ENCODE peak calls at places on chromosomes 4 and X, in six cellular contexts. One of them, this sample, is unnamed.

GRCh38 chr4:1871471-1872021 is 353 bp downstream of the NSD2 start:
- DNase-seq in nucleus accumbens: no peak
- DNase-seq in OCI-M1: peak
- DNase-seq in EL: peak
- DNase-seq in naive thymus-derived CD8-positive, alpha-beta T cell: no peak
- DNase-seq in pancreas: peak
- DNase-seq in this sample: no peak

GRCh38 chr4:130468340-130468739 is 1372.4 kb downstream of the C4orf33 start:
- DNase-seq in nucleus accumbens: no peak
- DNase-seq in OCI-M1: no peak
- DNase-seq in EL: no peak
- DNase-seq in naive thymus-derived CD8-positive, alpha-beta T cell: no peak
- DNase-seq in pancreas: no peak
- DNase-seq in this sample: no peak

GRCh38 chr4:101670897-101671296 is 119.6 kb upstream of the BANK1 start:
- DNase-seq in naive thymus-derived CD8-positive, alpha-beta T cell: no peak
- DNase-seq in EL: no peak
- DNase-seq in nucleus accumbens: no peak
- DNase-seq in OCI-M1: no peak
- DNase-seq in pancreas: no peak
- DNase-seq in this sample: no peak

GRCh38 chr4:57018930-57019329 is 40.2 kb downstream of the POLR2B start:
- DNase-seq in naive thymus-derived CD8-positive, alpha-beta T cell: no peak
- DNase-seq in nucleus accumbens: no peak
- DNase-seq in EL: no peak
- DNase-seq in pancreas: no peak
- DNase-seq in OCI-M1: no peak
- DNase-seq in this sample: no peak

GRCh38 chr4:155679343-155679742 is 12.7 kb downstream of the GUCY1A1 start:
- DNase-seq in naive thymus-derived CD8-positive, alpha-beta T cell: no peak
- DNase-seq in OCI-M1: peak
- DNase-seq in nucleus accumbens: no peak
- DNase-seq in EL: no peak
- DNase-seq in pancreas: no peak
- DNase-seq in this sample: no peak

GRCh38 chr4:89397464-89397863 is 89.9 kb upstream of the GPRIN3 start:
- DNase-seq in EL: no peak
- DNase-seq in naive thymus-derived CD8-positive, alpha-beta T cell: no peak
- DNase-seq in nucleus accumbens: no peak
- DNase-seq in pancreas: no peak
- DNase-seq in OCI-M1: no peak
- DNase-seq in this sample: no peak

GRCh38 chrX:118348186-118348810 is 2.4 kb downstream of the WDR44 start:
- DNase-seq in OCI-M1: no peak
- DNase-seq in pancreas: no peak
- DNase-seq in naive thymus-derived CD8-positive, alpha-beta T cell: no peak
- DNase-seq in EL: no peak
- DNase-seq in nucleus accumbens: no peak
- DNase-seq in this sample: no peak

GRCh38 chr4:526971-527460 is 28.0 kb downstream of the PIGG start:
- DNase-seq in OCI-M1: no peak
- DNase-seq in EL: no peak
- DNase-seq in naive thymus-derived CD8-positive, alpha-beta T cell: no peak
- DNase-seq in nucleus accumbens: no peak
- DNase-seq in pancreas: no peak
- DNase-seq in this sample: no peak

GRCh38 chrX:97854071-97854470 is 970.4 kb downstream of the RPA4 start:
- DNase-seq in pancreas: no peak
- DNase-seq in naive thymus-derived CD8-positive, alpha-beta T cell: no peak
- DNase-seq in EL: no peak
- DNase-seq in OCI-M1: no peak
- DNase-seq in nucleus accumbens: no peak
- DNase-seq in this sample: no peak

GRCh38 chrX:1119275-1119674 is 93.2 kb downstream of the CRLF2 start:
- DNase-seq in pancreas: no peak
- DNase-seq in nucleus accumbens: no peak
- DNase-seq in EL: no peak
- DNase-seq in OCI-M1: no peak
- DNase-seq in naive thymus-derived CD8-positive, alpha-beta T cell: no peak
- DNase-seq in this sample: no peak

GRCh38 chr4:25051534-25051933 is 20.8 kb upstream of the LGI2 start:
- DNase-seq in OCI-M1: peak
- DNase-seq in EL: peak
- DNase-seq in naive thymus-derived CD8-positive, alpha-beta T cell: no peak
- DNase-seq in pancreas: no peak
- DNase-seq in nucleus accumbens: no peak
- DNase-seq in this sample: no peak

GRCh38 chrX:66579219-66579618 is 59.7 kb downstream of the EDA2R start:
- DNase-seq in EL: no peak
- DNase-seq in naive thymus-derived CD8-positive, alpha-beta T cell: no peak
- DNase-seq in nucleus accumbens: no peak
- DNase-seq in OCI-M1: no peak
- DNase-seq in pancreas: no peak
- DNase-seq in this sample: no peak

GRCh38 chr4:98473046-98473445 is 185.4 kb downstream of the TSPAN5 start:
- DNase-seq in EL: no peak
- DNase-seq in OCI-M1: no peak
- DNase-seq in naive thymus-derived CD8-positive, alpha-beta T cell: no peak
- DNase-seq in nucleus accumbens: no peak
- DNase-seq in pancreas: no peak
- DNase-seq in this sample: no peak

GRCh38 chr4:26020083-26020668 is 106.2 kb downstream of the SMIM20 start:
- DNase-seq in pancreas: no peak
- DNase-seq in EL: peak
- DNase-seq in naive thymus-derived CD8-positive, alpha-beta T cell: no peak
- DNase-seq in nucleus accumbens: no peak
- DNase-seq in OCI-M1: peak
- DNase-seq in this sample: no peak

GRCh38 chrX:9293903-9294302 is 171.0 kb upstream of the TBL1X start:
- DNase-seq in naive thymus-derived CD8-positive, alpha-beta T cell: no peak
- DNase-seq in nucleus accumbens: no peak
- DNase-seq in pancreas: no peak
- DNase-seq in OCI-M1: no peak
- DNase-seq in EL: no peak
- DNase-seq in this sample: no peak

GRCh38 chr4:16677545-16677944 is 220.9 kb downstream of the LDB2 start:
- DNase-seq in nucleus accumbens: no peak
- DNase-seq in EL: no peak
- DNase-seq in pancreas: no peak
- DNase-seq in naive thymus-derived CD8-positive, alpha-beta T cell: no peak
- DNase-seq in OCI-M1: no peak
- DNase-seq in this sample: no peak

GRCh38 chr4:152308925-152309324 is 227.0 kb downstream of the FBXW7 start:
- DNase-seq in pancreas: no peak
- DNase-seq in nucleus accumbens: no peak
- DNase-seq in OCI-M1: no peak
- DNase-seq in EL: no peak
- DNase-seq in naive thymus-derived CD8-positive, alpha-beta T cell: no peak
- DNase-seq in this sample: no peak

GRCh38 chr4:8774071-8774470 is 97.6 kb downstream of the HMX1 start:
- DNase-seq in pancreas: peak
- DNase-seq in naive thymus-derived CD8-positive, alpha-beta T cell: no peak
- DNase-seq in EL: no peak
- DNase-seq in nucleus accumbens: no peak
- DNase-seq in OCI-M1: no peak
- DNase-seq in this sample: no peak

GRCh38 chr4:113328514-113328913 is 279.1 kb downstream of the ANK2 start:
- DNase-seq in nucleus accumbens: no peak
- DNase-seq in EL: no peak
- DNase-seq in pancreas: no peak
- DNase-seq in OCI-M1: peak
- DNase-seq in naive thymus-derived CD8-positive, alpha-beta T cell: no peak
- DNase-seq in this sample: no peak

GRCh38 chrX:143536176-143536575 is 18.9 kb upstream of the SPANXN3 start:
- DNase-seq in OCI-M1: no peak
- DNase-seq in pancreas: peak
- DNase-seq in nucleus accumbens: no peak
- DNase-seq in naive thymus-derived CD8-positive, alpha-beta T cell: no peak
- DNase-seq in EL: no peak
- DNase-seq in this sample: no peak

GRCh38 chr4:40525811-40526598 is 103.7 kb downstream of the RBM47 start:
- DNase-seq in pancreas: no peak
- DNase-seq in OCI-M1: peak
- DNase-seq in naive thymus-derived CD8-positive, alpha-beta T cell: no peak
- DNase-seq in nucleus accumbens: no peak
- DNase-seq in EL: peak
- DNase-seq in this sample: no peak

GRCh38 chr4:52659722-52660261 is 691 bp upstream of the USP46 start:
- DNase-seq in naive thymus-derived CD8-positive, alpha-beta T cell: no peak
- DNase-seq in EL: peak
- DNase-seq in nucleus accumbens: peak
- DNase-seq in OCI-M1: peak
- DNase-seq in pancreas: peak
- DNase-seq in this sample: no peak

GRCh38 chrX:140050906-140051305 is 85.6 kb upstream of the CXorf66 start:
- DNase-seq in EL: peak
- DNase-seq in pancreas: no peak
- DNase-seq in nucleus accumbens: no peak
- DNase-seq in OCI-M1: peak
- DNase-seq in naive thymus-derived CD8-positive, alpha-beta T cell: no peak
- DNase-seq in this sample: no peak

GRCh38 chr4:123455360-123455759 is 58.8 kb downstream of the SPRY1 start:
- DNase-seq in EL: no peak
- DNase-seq in OCI-M1: no peak
- DNase-seq in pancreas: no peak
- DNase-seq in naive thymus-derived CD8-positive, alpha-beta T cell: no peak
- DNase-seq in nucleus accumbens: no peak
- DNase-seq in this sample: no peak

GRCh38 chr4:21522296-21522695 is 426.3 kb downstream of the KCNIP4 start:
- DNase-seq in OCI-M1: no peak
- DNase-seq in naive thymus-derived CD8-positive, alpha-beta T cell: no peak
- DNase-seq in EL: no peak
- DNase-seq in nucleus accumbens: no peak
- DNase-seq in pancreas: no peak
- DNase-seq in this sample: no peak

GRCh38 chr4:44532851-44533250 is 84.2 kb upstream of the KCTD8 start:
- DNase-seq in EL: no peak
- DNase-seq in naive thymus-derived CD8-positive, alpha-beta T cell: no peak
- DNase-seq in pancreas: no peak
- DNase-seq in OCI-M1: peak
- DNase-seq in nucleus accumbens: no peak
- DNase-seq in this sample: no peak

GRCh38 chrX:1418901-1419544 is 27.1 kb upstream of the SLC25A6 start:
- DNase-seq in pancreas: peak
- DNase-seq in EL: no peak
- DNase-seq in OCI-M1: no peak
- DNase-seq in naive thymus-derived CD8-positive, alpha-beta T cell: no peak
- DNase-seq in nucleus accumbens: no peak
- DNase-seq in this sample: no peak

GRCh38 chr4:78370625-78371372 is 180.8 kb upstream of the ANXA3 start:
- DNase-seq in pancreas: no peak
- DNase-seq in EL: no peak
- DNase-seq in nucleus accumbens: no peak
- DNase-seq in OCI-M1: no peak
- DNase-seq in naive thymus-derived CD8-positive, alpha-beta T cell: no peak
- DNase-seq in this sample: no peak